ENCODE peak calls at places on chromosomes 11 and 22, in eight cellular contexts. O is stimulated activated naive CD8-positive, alpha-beta T cell treated with anti-CD3 and anti-CD28 coated beads, Interleukin-15, amount 100 ng/mL, for 72 hours; V is thoracic aorta; D is activated CD8-positive, alpha-beta T cell treated with anti-CD3 and anti-CD28 coated beads for 36 hours; A is NCI-H2081; L is EL; Y is GM10248; T is psoas muscle. X is an unnamed sample.

GRCh38 chr11:72179804-72180396 is 12.0 kb upstream of the FOLR1 start:
- DNase-seq in D (no peak), A (no peak), V (no peak), O (no peak), T (no peak), Y (no peak), L (peak), X (no peak)

GRCh38 chr22:44345872-44346271 is 33.1 kb upstream of the SHISAL1 start:
- DNase-seq in D (no peak), L (no peak), O (no peak), T (no peak), V (no peak), A (no peak), Y (no peak), X (no peak)

GRCh38 chr22:28629420-28630184 is 50.0 kb downstream of the TTC28 start:
- DNase-seq in A (no peak), V (no peak), T (no peak), D (no peak), Y (no peak), O (no peak), L (peak), X (no peak)

GRCh38 chr11:2467695-2468055 is 22.9 kb downstream of the KCNQ1 start:
- DNase-seq in O (no peak), D (no peak), A (no peak), T (no peak), V (no peak), L (no peak), Y (no peak), X (no peak)

GRCh38 chr11:108368134-108368533 is 99.2 kb downstream of the C11orf65 start:
- DNase-seq in V (no peak), A (no peak), Y (no peak), L (no peak), O (no peak), T (no peak), D (no peak), X (no peak)

GRCh38 chr22:21951931-21952465 is 650 bp downstream of the PPM1F start:
- DNase-seq in T (peak), Y (no peak), V (no peak), A (no peak), L (peak), D (peak), O (peak), X (no peak)

GRCh38 chr11:126195119-126195518 is 16.3 kb downstream of the RPUSD4 start:
- DNase-seq in T (no peak), L (no peak), O (no peak), D (no peak), Y (no peak), A (no peak), V (no peak), X (no peak)

GRCh38 chr22:46459347-46460065 is 77.9 kb downstream of the CELSR1 start:
- DNase-seq in T (no peak), O (no peak), V (no peak), L (no peak), Y (no peak), A (no peak), D (no peak), X (no peak)

GRCh38 chr11:85316967-85317366 is 310.2 kb downstream of the DLG2 start:
- DNase-seq in A (peak), D (no peak), O (no peak), Y (peak), L (no peak), V (no peak), T (no peak), X (peak)

GRCh38 chr22:31106651-31107205 is 640 bp downstream of the SELENOM start:
- DNase-seq in O (no peak), T (no peak), D (no peak), Y (no peak), A (no peak), L (peak), V (no peak), X (no peak)

GRCh38 chr11:72430743-72431570 is 3.4 kb downstream of the CLPB start:
- DNase-seq in Y (peak), V (no peak), L (peak), O (peak), A (peak), T (no peak), D (peak), X (peak)

GRCh38 chr11:20161230-20161918 is 1.1 kb upstream of the DBX1 start:
- DNase-seq in L (peak), D (no peak), T (no peak), A (peak), O (peak), V (no peak), Y (no peak), X (no peak)

GRCh38 chr11:96012086-96012824 is 88.3 kb upstream of the MTMR2 start:
- DNase-seq in Y (peak), O (peak), V (no peak), T (no peak), D (peak), A (peak), L (peak), X (peak)

GRCh38 chr11:117437791-117438130 is 110.1 kb downstream of the CEP164 start:
- DNase-seq in T (no peak), O (no peak), A (no peak), D (no peak), L (no peak), Y (no peak), V (no peak), X (no peak)

GRCh38 chr22:49657974-49658550 is 169.6 kb downstream of the BRD1 start:
- DNase-seq in L (no peak), O (no peak), T (no peak), D (no peak), A (no peak), Y (no peak), V (no peak), X (no peak)

X was measured in germinal center.